ENCODE peak calls at places on chromosome 21, in four cellular contexts. N is kidney, H is heart right ventricle, L is lung. Z is an unnamed sample. For H3K36me3, the result is how much of the 10 kb centered on the place peaks cover.

GRCh38 chr21:31354604-31355443 is 10.8 kb upstream of the TIAM1 start:
- DNase-seq in N (no peak), H (no peak), L (no peak), Z (peak)

GRCh38 chr21:42534361-42534900 is 20.8 kb downstream of the SLC37A1 start:
- DNase-seq in N (peak), H (no peak), L (no peak), Z (no peak)

GRCh38 chr21:23811802-23812201 is 1795.5 kb downstream of the MRPL39 start:
- DNase-seq in N (no peak), H (no peak), L (no peak), Z (no peak)

GRCh38 chr21:20999567-21000169 is 1.5 kb downstream of the NCAM2 start:
- DNase-seq in N (no peak), H (no peak), L (no peak), Z (no peak)

GRCh38 chr21:29669416-29669815 is 270.4 kb downstream of the GRIK1 start:
- DNase-seq in N (no peak), H (no peak), L (no peak), Z (no peak)

GRCh38 chr21:26041441-26042180 is 129.0 kb downstream of the APP start:
- DNase-seq in N (no peak), H (no peak), L (no peak), Z (no peak)

GRCh38 chr21:37452222-37452621 is 85.6 kb downstream of the DYRK1A start:
- DNase-seq in N (no peak), H (peak), L (no peak), Z (no peak)

GRCh38 chr21:40404319-40404906 is 442.5 kb downstream of the DSCAM start:
- DNase-seq in N (no peak), H (no peak), L (peak), Z (no peak)

GRCh38 chr21:25330266-25330665 is 277.0 kb downstream of the MRPL39 start:
- DNase-seq in N (no peak), H (no peak), L (no peak), Z (no peak)

GRCh38 chr21:45282283-45283018 is 5.2 kb downstream of the POFUT2 start:
- DNase-seq in N (peak), H (no peak), L (no peak), Z (no peak)

GRCh38 chr21:45285266-45285931 is 2.3 kb downstream of the POFUT2 start:
- DNase-seq in N (peak), H (no peak), L (no peak), Z (no peak)

GRCh38 chr21:45283611-45284455 is 3.9 kb downstream of the POFUT2 start:
- DNase-seq in N (peak), H (no peak), L (no peak), Z (no peak)

GRCh38 chr21:45283019-45283610 is 4.6 kb downstream of the POFUT2 start:
- DNase-seq in N (peak), H (no peak), L (no peak), Z (no peak)

GRCh38 chr21:45284456-45284741 is 3.3 kb downstream of the POFUT2 start:
- DNase-seq in N (no peak), H (no peak), L (no peak), Z (no peak)
- H3K36me3 ChIP-seq in N (under half), H (under half), L (under half), Z (half or more)

GRCh38 chr21:41435728-41436127 is 9.7 kb downstream of the MX1 start:
- DNase-seq in N (no peak), H (no peak), L (no peak), Z (no peak)
- H3K36me3 ChIP-seq in N (under half), H (under half), L (under half), Z (half or more)

GRCh38 chr21:33424214-33424613 is 21.0 kb downstream of the IFNGR2 start:
- DNase-seq in N (no peak), H (no peak), L (no peak), Z (no peak)

GRCh38 chr21:33421713-33422393 is 18.6 kb downstream of the IFNGR2 start:
- DNase-seq in N (no peak), H (no peak), L (no peak), Z (no peak)

GRCh38 chr21:33414926-33415325 is 11.7 kb downstream of the IFNGR2 start:
- DNase-seq in N (no peak), H (no peak), L (no peak), Z (no peak)

GRCh38 chr21:33418686-33419085 is 15.5 kb downstream of the IFNGR2 start:
- DNase-seq in N (no peak), H (peak), L (no peak), Z (no peak)

GRCh38 chr21:33419538-33420123 is 16.4 kb downstream of the IFNGR2 start:
- DNase-seq in N (no peak), H (no peak), L (no peak), Z (no peak)
- H3K36me3 ChIP-seq in N (under half), H (under half), L (under half), Z (under half)

DNA sequence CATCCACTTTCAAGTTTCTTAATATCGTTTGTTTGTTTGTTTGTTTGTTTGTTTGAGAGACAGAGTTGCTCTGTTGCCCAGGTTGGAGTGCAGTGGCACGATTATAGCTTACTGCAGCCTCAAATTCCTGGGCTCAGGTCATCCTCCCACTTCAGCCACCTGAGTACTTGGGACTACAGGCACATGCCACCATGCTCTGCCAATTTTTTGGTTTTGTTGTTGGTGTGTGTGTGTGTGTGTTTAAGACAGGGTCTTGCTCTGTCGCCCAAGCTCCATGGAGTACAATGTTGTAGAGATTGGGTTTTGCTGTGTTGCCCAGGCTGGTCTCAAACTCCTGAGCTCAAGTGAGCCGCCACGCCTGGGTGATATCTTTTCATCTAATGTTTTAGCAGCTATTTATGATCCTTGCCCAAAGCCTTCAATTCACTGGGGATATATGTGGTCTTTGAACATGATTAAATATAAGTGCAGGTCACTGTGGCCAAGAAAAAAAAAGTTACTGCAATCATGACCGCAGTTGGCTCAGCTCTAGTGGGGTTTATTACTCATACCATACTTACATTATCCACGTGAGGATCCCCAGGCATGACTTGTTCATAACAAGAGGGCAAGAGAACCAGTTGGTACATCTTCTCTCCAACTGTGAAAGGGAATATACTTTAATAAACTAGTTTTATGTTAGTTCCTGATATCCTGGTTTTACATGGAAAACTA is 8.0 kb downstream of the RRP1B start:
- DNase-seq in N (no peak), H (no peak), L (no peak), Z (no peak)
- H3K36me3 ChIP-seq in N (under half), H (under half), L (under half), Z (under half)

DNA sequence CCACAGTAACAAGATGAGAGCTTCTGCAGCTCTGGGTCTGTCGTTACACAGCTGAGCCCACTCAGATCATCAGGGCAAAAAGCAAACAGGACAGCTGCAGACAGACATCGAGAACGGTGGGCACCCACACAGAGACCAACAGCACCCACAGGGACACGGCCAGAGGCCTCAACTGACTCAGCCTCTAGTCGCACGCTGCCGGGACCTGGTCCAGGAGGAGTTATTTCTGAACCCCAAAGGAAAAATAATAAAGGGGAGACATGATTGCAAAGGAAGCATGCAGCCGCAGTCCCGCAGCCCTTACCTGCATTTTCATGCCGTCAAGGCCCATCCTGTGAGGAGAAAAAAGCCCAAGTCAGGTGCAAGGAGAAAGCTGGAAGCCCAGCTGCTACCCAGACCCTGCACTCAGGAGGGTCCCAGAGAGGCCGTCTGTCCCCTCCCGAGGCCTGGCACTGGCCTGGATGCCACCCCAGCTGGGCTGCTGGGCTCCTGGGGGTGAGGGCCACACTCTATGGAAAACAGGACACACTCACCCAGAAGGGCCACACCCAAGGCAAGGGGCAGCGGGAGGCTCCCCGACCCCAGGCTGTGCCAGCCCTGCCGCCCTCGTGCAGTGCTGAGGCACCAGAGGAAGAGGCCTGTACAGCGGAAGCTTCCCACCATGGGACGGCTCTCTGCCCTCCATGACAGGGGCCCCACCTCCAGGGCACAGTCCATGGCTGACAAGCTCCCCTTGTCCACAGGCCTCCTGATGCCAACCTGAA is 15.7 kb downstream of the LSS start:
- DNase-seq in N (peak), H (no peak), L (no peak), Z (no peak)
- H3K36me3 ChIP-seq in N (under half), H (under half), L (half or more), Z (under half)

DNA sequence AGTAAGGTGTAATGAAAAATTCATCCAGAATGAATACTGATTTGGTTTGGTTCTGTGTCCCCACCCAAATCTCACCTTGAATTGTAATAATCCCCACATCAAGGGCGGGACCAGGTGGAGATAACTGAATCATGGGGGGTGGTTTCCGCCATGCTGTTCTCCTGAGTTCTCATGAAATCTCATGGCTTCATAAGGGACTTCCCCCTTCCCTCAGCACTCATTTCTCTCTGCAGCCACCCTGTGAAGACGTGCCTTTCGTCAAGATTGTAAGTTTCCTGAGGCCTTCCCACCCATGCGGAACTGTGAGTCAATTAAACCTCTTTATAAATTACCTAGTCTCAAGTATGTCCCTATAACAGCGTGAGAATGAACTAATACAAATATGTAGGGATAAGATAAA is 5.5 kb upstream of the SYNJ1 start:
- DNase-seq in N (no peak), H (no peak), L (no peak), Z (no peak)
- H3K36me3 ChIP-seq in N (under half), H (under half), L (under half), Z (under half)

GRCh38 chr21:41443562-41443961 is 17.5 kb downstream of the MX1 start:
- DNase-seq in N (no peak), H (no peak), L (no peak), Z (no peak)
- H3K36me3 ChIP-seq in N (under half), H (under half), L (half or more), Z (half or more)

GRCh38 chr21:44903054-44903685 is 17.5 kb downstream of the ITGB2 start:
- DNase-seq in N (peak), H (no peak), L (no peak), Z (no peak)
- H3K36me3 ChIP-seq in N (under half), H (under half), L (under half), Z (half or more)